ENCODE peak calls at places on chromosomes 7 and 10, in eight cellular contexts. Q is kidney tubule cell, Y is tibial artery, T is stomach, G is AG08395, R is GM23338, J is NCI-H1105 treated with DMSO at 0.1 percent for 48 hours, S is HCT116. X is an unnamed sample.

GRCh38 chr10:26739087-26739631 is 41.7 kb downstream of the PDSS1 start:
- DNase-seq in Q (no peak), Y (no peak), T (no peak), G (no peak), R (no peak), J (no peak), S (no peak), X (no peak)

GRCh38 chr7:1144269-1144771 is 15.7 kb downstream of the ZFAND2A start:
- DNase-seq in Q (peak), Y (peak), T (peak), G (peak), R (peak), J (no peak), S (no peak), X (no peak)

GRCh38 chr7:123824754-123825067 is 20.3 kb upstream of the HYAL4 start:
- DNase-seq in Q (no peak), Y (no peak), T (no peak), G (no peak), R (no peak), J (peak), S (no peak), X (no peak)

GRCh38 chr7:124031919-124032318 is 948 bp downstream of the TMEM229A start:
- DNase-seq in Q (no peak), Y (no peak), T (no peak), G (no peak), R (no peak), J (no peak), S (no peak), X (no peak)

GRCh38 chr10:21981118-21981517 is 22.4 kb downstream of the DNAJC1 start:
- DNase-seq in Q (no peak), Y (no peak), T (no peak), G (no peak), R (no peak), J (no peak), S (no peak), X (no peak)

GRCh38 chr10:7192831-7193348 is 217.9 kb downstream of the SFMBT2 start:
- DNase-seq in Q (no peak), Y (no peak), T (no peak), G (no peak), R (no peak), J (no peak), S (no peak), X (no peak)

GRCh38 chr7:140283472-140283871 is 106.7 kb upstream of the KDM7A start:
- DNase-seq in Q (no peak), Y (no peak), T (no peak), G (no peak), R (no peak), J (no peak), S (no peak), X (no peak)

GRCh38 chr7:33880787-33881186 is 24.6 kb upstream of the BMPER start:
- DNase-seq in Q (peak), Y (no peak), T (no peak), G (no peak), R (no peak), J (no peak), S (no peak), X (no peak)

GRCh38 chr10:69696073-69696731 is 66.2 kb downstream of the FAM241B start:
- DNase-seq in Q (peak), Y (no peak), T (no peak), G (peak), R (peak), J (no peak), S (peak), X (peak)

GRCh38 chr10:84076047-84076388 is 63.3 kb upstream of the GHITM start:
- DNase-seq in Q (peak), Y (no peak), T (no peak), G (peak), R (no peak), J (no peak), S (no peak), X (no peak)

GRCh38 chr10:52578871-52579405 is 193.6 kb downstream of the MBL2 start:
- DNase-seq in Q (no peak), Y (no peak), T (no peak), G (no peak), R (no peak), J (no peak), S (no peak), X (peak)

GRCh38 chr7:47484923-47485639 is 96.8 kb downstream of the TNS3 start:
- DNase-seq in Q (no peak), Y (no peak), T (no peak), G (no peak), R (no peak), J (no peak), S (no peak), X (no peak)

GRCh38 chr10:87646920-87647319 is 12.8 kb upstream of the PAPSS2 start:
- DNase-seq in Q (no peak), Y (no peak), T (no peak), G (no peak), R (no peak), J (no peak), S (no peak), X (no peak)

GRCh38 chr7:142847353-142847752 is 7.5 kb upstream of the EPHB6 start:
- DNase-seq in Q (no peak), Y (no peak), T (no peak), G (no peak), R (no peak), J (no peak), S (no peak), X (no peak)

GRCh38 chr7:30226593-30227268 is 57.7 kb upstream of the ZNRF2 start:
- DNase-seq in Q (peak), Y (no peak), T (peak), G (no peak), R (peak), J (peak), S (peak), X (peak)

GRCh38 chr7:85928500-85928899 is 715.2 kb upstream of the GRM3 start:
- DNase-seq in Q (no peak), Y (no peak), T (no peak), G (no peak), R (peak), J (no peak), S (no peak), X (no peak)

GRCh38 chr10:125128397-125129075 is 31.8 kb downstream of the CTBP2 start:
- DNase-seq in Q (peak), Y (no peak), T (no peak), G (no peak), R (no peak), J (no peak), S (no peak), X (no peak)

GRCh38 chr10:21516270-21517131 is 9.0 kb downstream of the SKIDA1 start:
- DNase-seq in Q (peak), Y (peak), T (peak), G (no peak), R (peak), J (peak), S (no peak), X (peak)

GRCh38 chr7:135704074-135704473 is 23.9 kb downstream of the SLC13A4 start:
- DNase-seq in Q (no peak), Y (no peak), T (no peak), G (no peak), R (peak), J (no peak), S (no peak), X (no peak)

GRCh38 chr10:79027147-79028055 is 41.4 kb upstream of the ZMIZ1 start:
- DNase-seq in Q (no peak), Y (peak), T (no peak), G (no peak), R (no peak), J (no peak), S (no peak), X (no peak)

GRCh38 chr10:133230387-133231195 is 574 bp downstream of the UTF1 start:
- DNase-seq in Q (no peak), Y (no peak), T (no peak), G (no peak), R (peak), J (peak), S (no peak), X (no peak)

GRCh38 chr7:3916146-3916545 is 615.1 kb downstream of the SDK1 start:
- DNase-seq in Q (peak), Y (no peak), T (no peak), G (no peak), R (no peak), J (no peak), S (no peak), X (peak)

GRCh38 chr7:104366390-104366789 is 38.0 kb downstream of the LHFPL3 start:
- DNase-seq in Q (no peak), Y (no peak), T (no peak), G (no peak), R (no peak), J (peak), S (no peak), X (no peak)

GRCh38 chr10:17386616-17387075 is 67.7 kb downstream of the ST8SIA6 start:
- DNase-seq in Q (no peak), Y (no peak), T (no peak), G (no peak), R (peak), J (no peak), S (no peak), X (no peak)

GRCh38 chr7:142030294-142030693 is 34.6 kb downstream of the MGAM start:
- DNase-seq in Q (peak), Y (no peak), T (no peak), G (no peak), R (peak), J (no peak), S (no peak), X (no peak)

GRCh38 chr10:13536674-13537366 is 8.0 kb upstream of the BEND7 start:
- DNase-seq in Q (peak), Y (no peak), T (peak), G (peak), R (peak), J (peak), S (peak), X (peak)

GRCh38 chr10:62594093-62594520 is 210.4 kb upstream of the ADO start:
- DNase-seq in Q (peak), Y (peak), T (peak), G (peak), R (peak), J (peak), S (peak), X (peak)

GRCh38 chr10:60883187-60883586 is 60.8 kb downstream of the RHOBTB1 start:
- DNase-seq in Q (peak), Y (no peak), T (peak), G (peak), R (peak), J (no peak), S (peak), X (peak)

GRCh38 chr7:75642810-75643486 is 95.8 kb downstream of the HIP1 start:
- DNase-seq in Q (peak), Y (no peak), T (peak), G (peak), R (peak), J (peak), S (peak), X (peak)

GRCh38 chr10:15742831-15743230 is 23.1 kb upstream of the ITGA8 start:
- DNase-seq in Q (no peak), Y (no peak), T (no peak), G (no peak), R (no peak), J (no peak), S (no peak), X (no peak)

GRCh38 chr10:73110345-73110849 is at the start of gene NUDT13:
- DNase-seq in Q (peak), Y (peak), T (peak), G (peak), R (peak), J (no peak), S (peak), X (peak)

GRCh38 chr10:107004362-107004761 is 160.1 kb downstream of the SORCS1 start:
- DNase-seq in Q (no peak), Y (no peak), T (no peak), G (no peak), R (no peak), J (no peak), S (no peak), X (no peak)

GRCh38 chr10:75395171-75395954 is 6.2 kb downstream of the ZNF503 start:
- DNase-seq in Q (peak), Y (peak), T (peak), G (peak), R (peak), J (no peak), S (no peak), X (no peak)